ENCODE peak calls at places on chromosome 22, in nine cellular contexts. G is cardiac fibroblast, A is AG10803, X is PC-9, S is endothelial cell, R is body of pancreas, B is breast epithelium, W is RWPE2, Z is neural crest cell. Q is an unnamed sample.

GRCh38 chr22:32237021-32237420 is 18.1 kb downstream of the SLC5A4 start:
- DNase-seq in X (no peak), B (no peak), S (no peak), W (no peak), R (no peak), A (no peak), G (no peak), Z (no peak), Q (no peak)

GRCh38 chr22:26570126-26570525 is 19.8 kb downstream of the TPST2 start:
- DNase-seq in X (no peak), B (no peak), A (no peak), G (no peak), R (no peak), Z (no peak), S (no peak), W (no peak), Q (no peak)

GRCh38 chr22:44580756-44581435 is 82.9 kb upstream of the RTL6 start:
- DNase-seq in Z (no peak), B (peak; percentile 33), A (no peak), G (no peak), X (no peak), S (no peak), W (peak; percentile 30), R (peak; percentile 3), Q (peak; percentile 84)

GRCh38 chr22:39309881-39310714 is 9.3 kb downstream of the RPL3 start:
- DNase-seq in R (no peak), W (peak; percentile 64), A (peak; percentile 60), S (no peak), G (peak; percentile 82), Z (no peak), B (no peak), X (peak; percentile 24), Q (no peak)

GRCh38 chr22:19709063-19709769 is 5.1 kb upstream of the SEPTIN5 start:
- DNase-seq in Z (no peak), B (no peak), S (no peak), W (peak; percentile 44), A (peak; percentile 24), R (no peak), G (peak; percentile 61), X (no peak), Q (no peak)

GRCh38 chr22:17590586-17590985 is 27.3 kb downstream of the SLC25A18 start:
- DNase-seq in R (no peak), A (no peak), W (no peak), B (peak; percentile 14), X (no peak), S (no peak), G (no peak), Z (no peak), Q (no peak)

GRCh38 chr22:35315855-35316745 is 16.4 kb downstream of the TOM1 start:
- DNase-seq in R (peak; percentile 13), Z (no peak), B (peak; percentile 65), X (no peak), A (no peak), G (no peak), S (no peak), W (peak; percentile 35), Q (no peak)

GRCh38 chr22:44133901-44134511 is 46.7 kb upstream of the PARVG start:
- DNase-seq in R (peak; percentile 17), S (no peak), Z (no peak), A (no peak), X (no peak), G (peak; percentile 18), B (no peak), W (no peak), Q (no peak)

GRCh38 chr22:35192121-35192918 is 65.0 kb upstream of the HMGXB4 start:
- DNase-seq in B (no peak), A (no peak), Z (no peak), X (no peak), G (peak; percentile 3), R (no peak), S (no peak), W (no peak), Q (peak; percentile 48)

GRCh38 chr22:35860087-35860733 is 142.5 kb downstream of the APOL5 start:
- DNase-seq in S (no peak), Z (no peak), R (no peak), X (no peak), W (no peak), A (no peak), G (no peak), B (no peak), Q (no peak)

GRCh38 chr22:44711236-44711560 is 9.2 kb downstream of the PRR5 start:
- DNase-seq in R (no peak), A (no peak), B (no peak), X (no peak), W (no peak), Z (no peak), G (no peak), S (no peak), Q (no peak)

GRCh38 chr22:17130199-17130598 is 9.0 kb upstream of the TMEM121B start:
- DNase-seq in B (no peak), S (no peak), X (no peak), Z (no peak), A (peak; percentile 33), R (no peak), W (no peak), G (no peak), Q (peak; percentile 4)

GRCh38 chr22:37281646-37282384 is 493 bp upstream of the CYTH4 start:
- DNase-seq in B (no peak), A (no peak), W (no peak), Z (no peak), S (no peak), X (no peak), R (no peak), G (peak; percentile 31), Q (no peak)

GRCh38 chr22:37284807-37285355 is 2.6 kb downstream of the CYTH4 start:
- DNase-seq in X (no peak), W (no peak), G (no peak), R (no peak), Z (no peak), S (no peak), B (no peak), A (no peak), Q (no peak)

GRCh38 chr22:37282385-37282677 is at the start of gene CYTH4:
- DNase-seq in R (no peak), S (no peak), Z (no peak), A (no peak), B (no peak), X (peak; percentile 49), W (no peak), G (peak; percentile 26), Q (no peak)

GRCh38 chr22:37284126-37284806 is 2.0 kb downstream of the CYTH4 start:
- DNase-seq in X (no peak), B (no peak), G (no peak), A (no peak), R (no peak), W (no peak), Z (no peak), S (no peak), Q (no peak)

DNA sequence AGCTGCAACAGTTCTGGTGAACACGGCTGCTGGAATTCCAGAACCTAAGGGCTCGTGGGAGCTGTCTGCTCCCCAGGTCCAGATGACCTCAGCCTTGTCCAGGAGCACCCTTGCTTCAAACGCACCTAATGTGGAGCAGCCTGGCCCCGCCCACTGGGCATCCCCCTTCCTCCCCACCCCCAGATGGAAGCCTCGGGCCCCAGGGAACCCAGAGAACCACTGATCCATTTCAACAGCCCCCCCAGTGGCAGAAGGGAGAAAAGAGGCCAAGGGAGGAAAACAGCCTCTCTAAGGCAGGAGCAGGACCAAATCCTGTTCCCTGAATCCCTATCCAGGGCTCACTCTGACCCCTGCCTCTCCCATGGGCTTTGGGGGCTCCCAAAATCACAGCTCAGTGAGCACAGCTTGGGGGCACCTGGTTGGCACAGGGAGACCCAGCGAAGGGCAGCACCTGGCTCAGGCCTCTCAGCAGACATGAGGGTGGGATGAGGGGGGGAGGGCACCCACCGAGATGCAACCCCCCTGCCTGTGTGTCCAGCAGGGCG is 1.2 kb downstream of the CYTH4 start:
- DNase-seq in Z (no peak), A (no peak), S (no peak), W (no peak), X (no peak), R (no peak), G (no peak), B (no peak), Q (no peak)
- TF ChIP-seq CTCF in Z (no peak), A (no peak), S (no peak), W (no peak), X (no peak), R (no peak), G (no peak), B (no peak), Q (no peak)

DNA sequence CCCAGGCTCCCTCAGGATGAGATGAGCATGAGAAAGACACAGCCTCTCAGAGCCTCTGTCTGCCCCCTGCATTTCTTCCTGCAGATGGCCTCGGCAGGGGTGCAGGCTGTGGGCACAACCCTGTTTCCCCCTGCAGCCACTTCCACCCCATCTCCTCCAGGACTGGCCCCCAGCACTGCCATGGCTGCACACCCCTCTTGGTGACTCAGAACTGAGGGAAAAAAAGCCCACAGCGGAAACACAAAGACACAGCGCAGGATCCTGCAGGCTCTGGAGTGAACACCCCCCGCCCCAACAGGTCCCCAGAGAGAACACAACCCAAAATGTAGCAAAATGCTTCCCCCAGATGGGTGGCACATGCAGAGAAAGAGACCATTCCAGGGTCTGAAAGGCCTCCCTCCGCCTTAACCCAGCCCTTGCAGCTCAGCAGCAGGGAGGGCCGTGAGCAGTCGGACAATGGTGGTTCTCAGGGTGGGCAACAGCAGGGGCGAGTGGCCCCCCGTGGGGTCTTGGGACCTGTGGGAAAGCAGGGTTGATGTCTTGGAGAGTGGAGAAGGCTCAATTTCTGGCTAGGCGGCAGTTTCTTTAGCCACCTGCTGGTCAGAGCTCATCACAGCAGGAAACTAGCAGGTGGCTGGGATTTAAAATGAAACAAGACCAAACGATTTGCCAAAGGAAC is 8.0 kb downstream of the TUBGCP6 start:
- DNase-seq in A (no peak), Z (no peak), R (no peak), W (no peak), X (no peak), G (peak; percentile 45), B (no peak), S (no peak), Q (no peak)
- TF ChIP-seq CTCF in A (peak; percentile 45), Z (peak; percentile 64), R (peak; percentile 27), W (peak; percentile 44), X (peak; percentile 82), G (peak; percentile 56), B (no peak), S (peak; percentile 79), Q (peak; percentile 71)

GRCh38 chr22:37634505-37635002 is 4.9 kb upstream of the SH3BP1 start:
- DNase-seq in X (no peak), A (no peak), W (no peak), Z (no peak), B (no peak), S (no peak), G (no peak), R (no peak), Q (no peak)
- TF ChIP-seq CTCF in X (peak; percentile 39), A (peak; percentile 29), W (peak; percentile 41), Z (no peak), B (no peak), S (no peak), G (peak; percentile 26), R (no peak), Q (no peak)

DNA sequence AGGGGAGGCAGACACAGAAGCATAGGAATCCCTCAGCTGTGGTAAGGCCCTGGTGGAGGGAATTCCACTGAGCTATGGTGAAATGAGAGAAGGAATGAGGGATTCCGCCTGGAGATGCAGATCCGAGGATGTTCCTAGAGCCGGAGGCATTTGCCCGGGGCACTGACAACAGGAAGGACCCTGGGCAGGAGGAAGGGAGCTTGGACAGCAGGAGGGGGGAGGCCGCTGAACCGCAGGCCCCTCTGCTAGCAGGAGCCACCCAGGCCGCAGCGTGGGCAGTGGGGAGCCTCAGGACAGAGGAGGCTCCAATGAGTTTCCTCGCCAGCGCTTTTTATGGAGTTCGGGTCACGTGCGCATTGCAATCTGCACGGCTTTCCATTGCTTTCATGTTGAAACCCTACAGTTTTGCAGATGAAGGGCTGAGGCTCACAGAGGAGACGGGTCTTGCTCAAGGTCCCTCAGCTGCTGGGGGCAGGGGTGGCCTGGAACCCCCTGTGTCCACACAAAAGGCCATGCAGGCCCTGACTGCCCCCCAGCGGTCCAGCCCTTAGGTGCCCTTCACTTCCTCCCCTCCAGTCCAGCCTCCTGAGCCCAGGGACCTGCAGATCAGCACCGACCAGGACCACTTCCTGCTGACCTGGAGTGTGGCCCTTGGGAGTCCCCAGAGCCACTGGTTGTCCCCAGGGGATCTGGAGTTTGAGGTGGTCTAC is 15.6 kb downstream of the CSF2RB start:
- DNase-seq in B (no peak), A (no peak), X (no peak), G (no peak), W (no peak), Z (no peak), R (no peak), S (no peak), Q (no peak)
- TF ChIP-seq CTCF in B (no peak), A (no peak), X (no peak), G (no peak), W (no peak), Z (no peak), R (no peak), S (no peak), Q (no peak)

Q was measured in chondrocyte.